ENCODE peak calls at places on chromosomes 6 and 20, in five cellular contexts. P is ovary, R is upper lobe of right lung, K is C1 segment of cervical spinal cord, N is putamen. C is an unnamed sample.

GRCh38 chr6:106037060-106037459 is 49.1 kb upstream of the PRDM1 start:
- DNase-seq in P (no peak), R (no peak), K (no peak), N (no peak), C (no peak)

GRCh38 chr6:156904176-156904967 is 127.2 kb downstream of the ARID1B start:
- DNase-seq in P (no peak), R (no peak), K (no peak), N (no peak), C (no peak)

GRCh38 chr6:152173321-152173720 is 365.8 kb downstream of the ESR1 start:
- DNase-seq in P (no peak), R (no peak), K (no peak), N (no peak), C (no peak)

GRCh38 chr20:3094848-3095629 is 10.5 kb upstream of the AVP start:
- DNase-seq in P (no peak), R (no peak), K (no peak), N (no peak), C (no peak)

GRCh38 chr6:69835414-69836179 is 30.8 kb upstream of the COL19A1 start:
- DNase-seq in P (no peak), R (no peak), K (no peak), N (peak), C (no peak)

GRCh38 chr20:36318166-36318565 is 12.0 kb downstream of the DLGAP4 start:
- DNase-seq in P (no peak), R (peak), K (no peak), N (no peak), C (no peak)

GRCh38 chr6:152948150-152948768 is 34.6 kb downstream of the FBXO5 start:
- DNase-seq in P (no peak), R (no peak), K (no peak), N (peak), C (peak)

GRCh38 chr20:15597306-15597705 is 975.9 kb downstream of the KIF16B start:
- DNase-seq in P (no peak), R (no peak), K (no peak), N (no peak), C (no peak)

GRCh38 chr6:154197176-154197850 is 158.3 kb downstream of the OPRM1 start:
- DNase-seq in P (no peak), R (no peak), K (no peak), N (no peak), C (peak)

GRCh38 chr20:14055127-14055742 is 59.9 kb downstream of the MACROD2 start:
- DNase-seq in P (no peak), R (no peak), K (no peak), N (peak), C (peak)